ENCODE peak calls at places on chromosomes 7 and 10, in nine cellular contexts. C, V, G, H, L, T, F, I and P are unnamed samples.

GRCh38 chr10:8051851-8052257 is 2.6 kb upstream of the GATA3 start:
- DNase-seq in C (no peak), V (no peak), G (no peak), H (peak; percentile 75), L (no peak), T (no peak), F (no peak), I (no peak), P (no peak)

GRCh38 chr10:100710151-100710871 is 35.1 kb upstream of the PAX2 start:
- DNase-seq in C (no peak), V (no peak), G (no peak), H (no peak), L (peak; percentile 41), T (no peak), F (no peak), I (peak; percentile 90), P (no peak)

GRCh38 chr10:133326745-133327650 is 9.7 kb downstream of the CALY start:
- DNase-seq in C (no peak), V (no peak), G (no peak), H (no peak), L (no peak), T (no peak), F (peak; percentile 42), I (peak; percentile 77), P (no peak)

GRCh38 chr7:44738876-44739665 is 9.6 kb upstream of the ZMIZ2 start:
- DNase-seq in C (no peak), V (no peak), G (no peak), H (no peak), L (no peak), T (no peak), F (no peak), I (peak; percentile 51), P (no peak)

GRCh38 chr7:44484482-44485313 is 5.8 kb downstream of the NUDCD3 start:
- DNase-seq in C (no peak), V (no peak), G (no peak), H (no peak), L (no peak), T (no peak), F (no peak), I (no peak), P (no peak)

GRCh38 chr10:13831711-13832110 is 244.9 kb downstream of the PRPF18 start:
- DNase-seq in C (no peak), V (no peak), G (no peak), H (no peak), L (no peak), T (no peak), F (no peak), I (no peak), P (no peak)

GRCh38 chr7:129435414-129435829 is 1.2 kb downstream of the STRIP2 start:
- DNase-seq in C (no peak), V (no peak), G (no peak), H (no peak), L (no peak), T (no peak), F (no peak), I (no peak), P (no peak)

GRCh38 chr10:106576534-106576933 is 588.0 kb downstream of the SORCS1 start:
- DNase-seq in C (no peak), V (no peak), G (no peak), H (no peak), L (no peak), T (no peak), F (no peak), I (no peak), P (no peak)

GRCh38 chr7:31121641-31122040 is 69.5 kb downstream of the ADCYAP1R1 start:
- DNase-seq in C (no peak), V (no peak), G (no peak), H (no peak), L (no peak), T (no peak), F (no peak), I (no peak), P (no peak)

GRCh38 chr10:133100706-133101463 is 13.2 kb downstream of the ADGRA1 start:
- DNase-seq in C (no peak), V (no peak), G (no peak), H (peak; percentile 89), L (no peak), T (no peak), F (no peak), I (no peak), P (no peak)

GRCh38 chr10:974038-974784 is 14.0 kb upstream of the GTPBP4 start:
- DNase-seq in C (no peak), V (no peak), G (no peak), H (no peak), L (no peak), T (no peak), F (peak; percentile 42), I (no peak), P (no peak)

GRCh38 chr7:147578196-147578595 is 1012.4 kb upstream of the C7orf33 start:
- DNase-seq in C (no peak), V (no peak), G (no peak), H (no peak), L (no peak), T (no peak), F (peak; percentile 0), I (no peak), P (no peak)

DNA sequence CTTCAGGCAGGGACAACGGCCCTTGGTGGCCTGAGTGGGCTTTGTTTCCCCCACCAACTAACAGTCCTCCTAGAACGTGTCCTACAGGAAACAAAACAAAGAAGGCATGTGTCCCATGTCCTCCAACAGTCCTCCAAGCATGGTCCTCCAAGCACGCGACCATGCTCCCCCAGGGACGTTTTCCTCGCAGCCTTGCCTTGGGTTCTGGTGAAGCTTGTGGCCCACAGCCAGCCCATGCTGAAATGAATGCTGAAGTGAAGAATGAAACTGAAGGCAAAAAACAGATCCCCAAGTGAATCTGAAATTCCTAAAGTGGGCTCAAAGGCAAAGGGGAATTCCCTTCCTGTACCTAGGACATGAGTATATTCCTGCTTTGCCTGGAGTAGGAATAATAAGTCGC is 176.6 kb downstream of the JCAD start:
- DNase-seq in C (no peak), V (no peak), G (peak; percentile 24), H (no peak), L (no peak), T (no peak), F (no peak), I (no peak), P (no peak)
- H3K27ac ChIP-seq in C (no peak overlapping the region), V (no peak overlapping the region), G (peak overlapping the region; percentile 62), H (no peak overlapping the region), L (no peak overlapping the region), T (no peak overlapping the region), F (no peak overlapping the region), I (no peak overlapping the region), P (peak overlapping the region; percentile 99)

DNA sequence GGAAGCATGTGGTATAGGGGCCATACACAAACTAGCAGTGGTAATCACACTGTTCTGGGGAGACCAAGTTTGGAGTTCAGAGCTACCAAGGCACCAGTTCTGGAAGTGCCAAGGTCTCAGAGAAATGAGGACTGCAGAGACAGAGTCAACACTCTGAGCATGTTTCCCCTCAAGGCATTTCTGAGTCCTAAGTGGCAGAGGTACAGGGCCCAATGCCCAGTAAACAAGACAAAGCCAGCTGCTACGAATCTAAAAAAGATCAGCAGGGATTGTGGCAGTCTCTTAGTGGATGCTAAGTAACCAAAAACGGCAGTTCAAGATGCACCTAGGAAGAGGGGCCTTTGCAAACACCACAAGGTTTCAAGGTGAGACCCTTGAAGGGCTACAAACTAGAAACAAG is 271.9 kb downstream of the TNS3 start:
- DNase-seq in C (no peak), V (peak; percentile 20), G (no peak), H (no peak), L (no peak), T (no peak), F (no peak), I (no peak), P (no peak)
- H3K27ac ChIP-seq in C (no peak overlapping the region), V (no peak overlapping the region), G (peak overlapping the region; percentile 33), H (no peak overlapping the region), L (no peak overlapping the region), T (peak overlapping the region; percentile 43), F (no peak overlapping the region), I (no peak overlapping the region), P (peak overlapping the region; percentile 43)

DNA sequence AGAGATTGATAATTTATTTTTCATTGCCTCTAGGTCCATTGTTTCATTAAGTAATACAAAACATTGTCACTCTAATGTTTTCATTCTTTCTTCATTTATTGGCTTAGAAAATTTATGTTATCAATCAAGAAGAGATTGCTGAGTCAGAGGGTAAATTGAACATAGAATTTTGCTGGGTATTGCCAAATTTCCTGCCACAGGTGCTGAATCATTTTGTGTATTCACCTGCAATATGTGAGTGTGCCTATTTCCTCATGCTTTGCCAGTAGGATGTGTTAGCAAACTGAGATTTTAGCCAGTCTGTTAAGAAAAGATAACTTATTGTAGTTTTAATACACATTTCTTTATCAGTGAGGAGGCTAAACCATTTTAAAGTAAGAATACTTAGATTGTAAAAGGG is 38.0 kb downstream of the MARCHF5 start:
- DNase-seq in C (no peak), V (no peak), G (no peak), H (no peak), L (no peak), T (no peak), F (peak; percentile 8), I (no peak), P (no peak)
- H3K27ac ChIP-seq in C (no peak overlapping the region), V (no peak overlapping the region), G (no peak overlapping the region), H (no peak overlapping the region), L (no peak overlapping the region), T (no peak overlapping the region), F (no peak overlapping the region), I (no peak overlapping the region), P (no peak overlapping the region)

DNA sequence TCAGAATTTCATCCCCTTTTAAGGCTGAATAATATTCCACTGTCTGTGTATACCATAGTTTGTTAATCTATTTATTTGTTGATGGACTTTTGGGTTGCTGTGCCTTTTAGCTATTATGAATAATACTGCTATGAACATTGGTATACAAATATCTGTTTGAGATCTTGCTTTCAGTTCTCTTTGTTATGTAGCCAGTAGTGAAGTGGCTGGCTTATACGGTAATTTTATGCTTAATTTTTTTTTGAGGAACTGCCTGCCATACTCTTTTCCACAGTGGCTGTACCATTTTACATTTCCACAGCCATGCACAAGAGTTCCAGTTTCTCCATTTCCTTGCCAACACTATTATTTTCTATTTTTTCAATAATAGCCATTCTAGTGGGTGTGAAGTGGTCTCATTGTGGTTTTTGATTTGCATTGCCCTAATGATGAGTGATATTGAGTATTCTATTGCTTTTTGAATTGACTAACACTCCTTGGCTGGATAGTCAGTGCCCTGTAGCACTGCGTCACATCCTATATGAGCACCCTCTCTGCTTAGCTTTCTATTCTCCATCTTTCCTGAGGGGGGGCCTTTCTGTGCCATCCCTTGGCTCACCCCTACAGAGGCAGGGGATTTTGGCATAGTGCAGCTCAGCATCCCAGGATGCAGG is 29.4 kb upstream of the RAPGEF5 start:
- DNase-seq in C (no peak), V (no peak), G (no peak), H (no peak), L (no peak), T (no peak), F (no peak), I (no peak), P (no peak)
- H3K27ac ChIP-seq in C (no peak overlapping the region), V (no peak overlapping the region), G (no peak overlapping the region), H (no peak overlapping the region), L (no peak overlapping the region), T (peak overlapping the region; percentile 69), F (no peak overlapping the region), I (no peak overlapping the region), P (no peak overlapping the region)